ENCODE peak calls at places on chromosomes 3 and 15, in five cellular contexts. One of them, this sample, is unnamed.
A peak's percentile ranks its signal among the peaks of the same experiment; 100 is the strongest.

GRCh38 chr3:141285570-141285969 is 53.9 kb downstream of the PXYLP1 start:
- DNase-seq in uterus: no peak
- DNase-seq in COR-L47: no peak
- DNase-seq in transverse colon: no peak
- DNase-seq in activated CD4-positive, alpha-beta T cell treated with anti-CD3 and anti-CD28 coated beads, Interleukin-2, amount 50 U/mL, for 24 hours: no peak
- DNase-seq in this sample: no peak

GRCh38 chr3:12707425-12707824 is 43.5 kb upstream of the RAF1 start:
- DNase-seq in activated CD4-positive, alpha-beta T cell treated with anti-CD3 and anti-CD28 coated beads, Interleukin-2, amount 50 U/mL, for 24 hours: no peak
- DNase-seq in uterus: no peak
- DNase-seq in COR-L47: no peak
- DNase-seq in transverse colon: no peak
- DNase-seq in this sample: no peak

GRCh38 chr3:78562318-78562717 is 1205.5 kb downstream of the ROBO1 start:
- DNase-seq in uterus: no peak
- DNase-seq in activated CD4-positive, alpha-beta T cell treated with anti-CD3 and anti-CD28 coated beads, Interleukin-2, amount 50 U/mL, for 24 hours: no peak
- DNase-seq in transverse colon: no peak
- DNase-seq in COR-L47: no peak
- DNase-seq in this sample: no peak

GRCh38 chr15:71921191-71921590 is 110.8 kb downstream of the NR2E3 start:
- DNase-seq in activated CD4-positive, alpha-beta T cell treated with anti-CD3 and anti-CD28 coated beads, Interleukin-2, amount 50 U/mL, for 24 hours: no peak
- DNase-seq in uterus: no peak
- DNase-seq in COR-L47: no peak
- DNase-seq in transverse colon: no peak
- DNase-seq in this sample: no peak

GRCh38 chr3:190517696-190518095 is 3.8 kb downstream of the IL1RAP start:
- DNase-seq in COR-L47: no peak
- DNase-seq in activated CD4-positive, alpha-beta T cell treated with anti-CD3 and anti-CD28 coated beads, Interleukin-2, amount 50 U/mL, for 24 hours: no peak
- DNase-seq in uterus: no peak
- DNase-seq in transverse colon: no peak
- DNase-seq in this sample: no peak

GRCh38 chr3:125042725-125043406 is 12.9 kb downstream of the HEG1 start:
- DNase-seq in activated CD4-positive, alpha-beta T cell treated with anti-CD3 and anti-CD28 coated beads, Interleukin-2, amount 50 U/mL, for 24 hours: no peak
- DNase-seq in transverse colon: no peak
- DNase-seq in uterus: peak; percentile 58
- DNase-seq in COR-L47: no peak
- DNase-seq in this sample: no peak

GRCh38 chr3:152707314-152707713 is 127.6 kb upstream of the P2RY1 start:
- DNase-seq in activated CD4-positive, alpha-beta T cell treated with anti-CD3 and anti-CD28 coated beads, Interleukin-2, amount 50 U/mL, for 24 hours: no peak
- DNase-seq in transverse colon: no peak
- DNase-seq in COR-L47: no peak
- DNase-seq in uterus: no peak
- DNase-seq in this sample: no peak

GRCh38 chr3:70554170-70554569 is 241.7 kb upstream of the MDFIC2 start:
- DNase-seq in uterus: no peak
- DNase-seq in transverse colon: no peak
- DNase-seq in activated CD4-positive, alpha-beta T cell treated with anti-CD3 and anti-CD28 coated beads, Interleukin-2, amount 50 U/mL, for 24 hours: no peak
- DNase-seq in COR-L47: no peak
- DNase-seq in this sample: no peak

GRCh38 chr3:42010530-42010929 is 48.6 kb upstream of the ULK4 start:
- DNase-seq in uterus: no peak
- DNase-seq in COR-L47: no peak
- DNase-seq in activated CD4-positive, alpha-beta T cell treated with anti-CD3 and anti-CD28 coated beads, Interleukin-2, amount 50 U/mL, for 24 hours: no peak
- DNase-seq in transverse colon: peak; percentile 53
- DNase-seq in this sample: no peak

GRCh38 chr15:68654786-68655560 is 76.2 kb downstream of the CORO2B start:
- DNase-seq in activated CD4-positive, alpha-beta T cell treated with anti-CD3 and anti-CD28 coated beads, Interleukin-2, amount 50 U/mL, for 24 hours: no peak
- DNase-seq in transverse colon: no peak
- DNase-seq in COR-L47: no peak
- DNase-seq in uterus: no peak
- DNase-seq in this sample: no peak

GRCh38 chr3:105473521-105474223 is 107.0 kb downstream of the ALCAM start:
- DNase-seq in transverse colon: no peak
- DNase-seq in uterus: no peak
- DNase-seq in COR-L47: no peak
- DNase-seq in activated CD4-positive, alpha-beta T cell treated with anti-CD3 and anti-CD28 coated beads, Interleukin-2, amount 50 U/mL, for 24 hours: no peak
- DNase-seq in this sample: no peak

GRCh38 chr3:73624363-73625123 is at the start of gene PDZRN3:
- DNase-seq in transverse colon: peak; percentile 65
- DNase-seq in COR-L47: no peak
- DNase-seq in uterus: peak; percentile 83
- DNase-seq in activated CD4-positive, alpha-beta T cell treated with anti-CD3 and anti-CD28 coated beads, Interleukin-2, amount 50 U/mL, for 24 hours: no peak
- DNase-seq in this sample: no peak

GRCh38 chr3:142318331-142318730 is 92.9 kb upstream of the GK5 start:
- DNase-seq in uterus: no peak
- DNase-seq in activated CD4-positive, alpha-beta T cell treated with anti-CD3 and anti-CD28 coated beads, Interleukin-2, amount 50 U/mL, for 24 hours: no peak
- DNase-seq in transverse colon: no peak
- DNase-seq in COR-L47: no peak
- DNase-seq in this sample: no peak

GRCh38 chr15:74402873-74403589 is 30.7 kb downstream of the SEMA7A start:
- DNase-seq in activated CD4-positive, alpha-beta T cell treated with anti-CD3 and anti-CD28 coated beads, Interleukin-2, amount 50 U/mL, for 24 hours: peak; percentile 54
- DNase-seq in transverse colon: peak; percentile 68
- DNase-seq in uterus: no peak
- DNase-seq in COR-L47: no peak
- DNase-seq in this sample: no peak

GRCh38 chr3:64238971-64239667 is 13.9 kb upstream of the PRICKLE2 start:
- DNase-seq in COR-L47: no peak
- DNase-seq in activated CD4-positive, alpha-beta T cell treated with anti-CD3 and anti-CD28 coated beads, Interleukin-2, amount 50 U/mL, for 24 hours: no peak
- DNase-seq in uterus: peak; percentile 88
- DNase-seq in transverse colon: peak; percentile 63
- DNase-seq in this sample: no peak

This sample was measured in GOT3.